ENCODE peak calls at places on chromosomes 11 and 22, in nine cellular contexts. G, J, Q, L, R, Z, M, V and K are unnamed samples. For H3K36me3, the result is how much of the 10 kb centered on the place peaks cover.

GRCh38 chr11:132408877-132409276 is 1038.5 kb downstream of the NTM start:
- DNase-seq in G (no peak), J (no peak), Q (no peak), L (no peak), R (no peak), Z (no peak), M (no peak), V (no peak), K (no peak)

GRCh38 chr11:36306888-36307287 is 10.8 kb downstream of the PRR5L start:
- DNase-seq in G (peak), J (no peak), Q (no peak), L (peak), R (no peak), Z (peak), M (peak), V (no peak), K (no peak)

GRCh38 chr11:925158-925495 is 543 bp upstream of the AP2A2 start:
- DNase-seq in G (no peak), J (no peak), Q (no peak), L (no peak), R (no peak), Z (peak), M (no peak), V (no peak), K (peak)

GRCh38 chr11:59678813-59679165 is 10.0 kb upstream of the PATL1 start:
- DNase-seq in G (no peak), J (no peak), Q (no peak), L (no peak), R (no peak), Z (no peak), M (no peak), V (no peak), K (no peak)

GRCh38 chr11:119699227-119699626 is 29.8 kb downstream of the NECTIN1 start:
- DNase-seq in G (peak), J (no peak), Q (peak), L (no peak), R (no peak), Z (no peak), M (no peak), V (peak), K (peak)

GRCh38 chr11:69834251-69834650 is 15.0 kb upstream of the FGF3 start:
- DNase-seq in G (no peak), J (no peak), Q (no peak), L (no peak), R (no peak), Z (peak), M (peak), V (no peak), K (no peak)

GRCh38 chr11:124622531-124623451 is at the start of gene TBRG1:
- DNase-seq in G (peak), J (peak), Q (peak), L (peak), R (peak), Z (peak), M (peak), V (peak), K (peak)

GRCh38 chr11:78354741-78355705 is 62.6 kb downstream of the GAB2 start:
- DNase-seq in G (peak), J (no peak), Q (no peak), L (no peak), R (no peak), Z (no peak), M (peak), V (no peak), K (no peak)

GRCh38 chr11:3225159-3225758 is 6.6 kb upstream of the MRGPRG start:
- DNase-seq in G (no peak), J (no peak), Q (no peak), L (no peak), R (no peak), Z (peak), M (peak), V (no peak), K (no peak)

GRCh38 chr11:115616941-115617340 is 112.7 kb upstream of the CADM1 start:
- DNase-seq in G (peak), J (no peak), Q (no peak), L (no peak), R (peak), Z (no peak), M (no peak), V (peak), K (peak)

GRCh38 chr11:66081505-66081904 is 11.4 kb downstream of the PACS1 start:
- DNase-seq in G (peak), J (peak), Q (peak), L (no peak), R (no peak), Z (no peak), M (no peak), V (peak), K (peak)

GRCh38 chr11:91952056-91952455 is 272.6 kb upstream of the FAT3 start:
- DNase-seq in G (no peak), J (no peak), Q (no peak), L (no peak), R (no peak), Z (no peak), M (no peak), V (no peak), K (no peak)

GRCh38 chr22:42286205-42286604 is 15.8 kb upstream of the TCF20 start:
- DNase-seq in G (no peak), J (peak), Q (no peak), L (no peak), R (no peak), Z (no peak), M (no peak), V (no peak), K (no peak)

GRCh38 chr11:129408865-129409444 is 33.3 kb downstream of the BARX2 start:
- DNase-seq in G (no peak), J (no peak), Q (no peak), L (no peak), R (no peak), Z (no peak), M (no peak), V (no peak), K (no peak)

GRCh38 chr11:71949034-71949433 is 20.2 kb downstream of the RNF121 start:
- DNase-seq in G (no peak), J (no peak), Q (no peak), L (no peak), R (no peak), Z (no peak), M (no peak), V (no peak), K (no peak)

GRCh38 chr22:23263651-23264555 is 83.6 kb downstream of the BCR start:
- DNase-seq in G (no peak), J (peak), Q (no peak), L (no peak), R (no peak), Z (no peak), M (no peak), V (no peak), K (no peak)

GRCh38 chr11:121194731-121195596 is 93.9 kb downstream of the TECTA start:
- DNase-seq in G (peak), J (peak), Q (peak), L (peak), R (no peak), Z (peak), M (peak), V (peak), K (no peak)

GRCh38 chr22:45692549-45692948 is 20.9 kb downstream of the ATXN10 start:
- DNase-seq in G (peak), J (no peak), Q (no peak), L (no peak), R (no peak), Z (no peak), M (no peak), V (no peak), K (no peak)

GRCh38 chr11:10114593-10115404 is 179.2 kb downstream of the SBF2 start:
- DNase-seq in G (no peak), J (no peak), Q (no peak), L (no peak), R (no peak), Z (no peak), M (no peak), V (no peak), K (no peak)

GRCh38 chr11:620201-620600 is 4.5 kb upstream of the IRF7 start:
- DNase-seq in G (no peak), J (no peak), Q (no peak), L (no peak), R (no peak), Z (no peak), M (no peak), V (no peak), K (no peak)

GRCh38 chr22:26606611-26607010 is 11.2 kb downstream of the CRYBB1 start:
- DNase-seq in G (peak), J (no peak), Q (no peak), L (no peak), R (no peak), Z (no peak), M (no peak), V (no peak), K (no peak)

GRCh38 chr11:57428643-57429042 is 1.7 kb upstream of the SLC43A3 start:
- DNase-seq in G (no peak), J (no peak), Q (no peak), L (no peak), R (no peak), Z (no peak), M (no peak), V (no peak), K (no peak)

GRCh38 chr11:23423656-23424055 is 563.4 kb upstream of the CCDC179 start:
- DNase-seq in G (no peak), J (no peak), Q (no peak), L (no peak), R (no peak), Z (no peak), M (no peak), V (no peak), K (no peak)

GRCh38 chr11:102806296-102806695 is 8.3 kb upstream of the MMP1 start:
- DNase-seq in G (peak), J (no peak), Q (no peak), L (no peak), R (peak), Z (no peak), M (no peak), V (no peak), K (no peak)

GRCh38 chr11:103111400-103111799 is 2.2 kb downstream of the DYNC2H1 start:
- DNase-seq in G (no peak), J (no peak), Q (no peak), L (no peak), R (no peak), Z (no peak), M (no peak), V (no peak), K (no peak)

GRCh38 chr22:45977551-45978274 is 751 bp upstream of the WNT7B start:
- DNase-seq in G (peak), J (no peak), Q (no peak), L (no peak), R (no peak), Z (peak), M (peak), V (no peak), K (no peak)

GRCh38 chr22:47372596-47373385 is 610.3 kb downstream of the TBC1D22A start:
- DNase-seq in G (no peak), J (no peak), Q (no peak), L (no peak), R (no peak), Z (no peak), M (no peak), V (no peak), K (no peak)

GRCh38 chr11:103601230-103601846 is 435.1 kb upstream of the DDI1 start:
- DNase-seq in G (peak), J (no peak), Q (no peak), L (no peak), R (no peak), Z (peak), M (peak), V (peak), K (peak)

GRCh38 chr11:2729841-2730240 is 30.0 kb upstream of the KCNQ1OT1 start:
- DNase-seq in G (no peak), J (no peak), Q (no peak), L (no peak), R (no peak), Z (no peak), M (no peak), V (no peak), K (no peak)

GRCh38 chr11:108973402-108974119 is 308.7 kb downstream of the DDX10 start:
- DNase-seq in G (peak), J (no peak), Q (no peak), L (no peak), R (peak), Z (no peak), M (no peak), V (no peak), K (no peak)

DNA sequence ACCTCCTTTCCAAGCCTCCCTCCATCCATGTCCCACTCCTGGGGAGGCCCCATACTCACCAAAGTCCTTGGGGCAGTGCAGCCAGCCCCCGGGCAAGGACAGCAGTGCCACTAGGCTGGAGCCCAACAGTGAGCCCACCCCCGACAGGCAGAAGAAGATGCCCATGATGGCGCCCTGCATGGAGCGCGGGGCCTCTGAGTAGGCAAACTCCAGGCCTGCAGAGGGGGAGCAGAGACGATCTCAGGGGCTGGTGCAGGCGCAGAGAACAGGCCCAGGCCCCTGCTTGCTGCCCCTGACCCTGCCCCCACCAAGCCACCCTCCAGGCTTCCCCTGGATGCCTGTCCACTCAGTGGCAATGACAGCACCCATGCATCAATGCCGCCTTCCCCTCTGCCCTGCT is 13.6 kb downstream of the TMEM132A start:
- DNase-seq in G (no peak), J (no peak), Q (no peak), L (no peak), R (no peak), Z (peak), M (peak), V (no peak), K (no peak)
- H3K36me3 ChIP-seq in G (under half), J (under half), Q (under half), L (under half), R (under half), Z (under half), M (under half), V (under half), K (under half)

GRCh38 chr11:68436985-68437926 is 23.3 kb upstream of the PPP6R3 start:
- DNase-seq in G (peak), J (no peak), Q (no peak), L (no peak), R (no peak), Z (peak), M (no peak), V (no peak), K (peak)

GRCh38 chr11:68433541-68433940 is 27.0 kb upstream of the PPP6R3 start:
- DNase-seq in G (no peak), J (no peak), Q (no peak), L (no peak), R (no peak), Z (no peak), M (no peak), V (no peak), K (no peak)

GRCh38 chr11:68437927-68438657 is 22.5 kb upstream of the PPP6R3 start:
- DNase-seq in G (no peak), J (no peak), Q (no peak), L (no peak), R (no peak), Z (peak), M (no peak), V (no peak), K (no peak)

GRCh38 chr11:68438658-68439259 is 21.8 kb upstream of the PPP6R3 start:
- DNase-seq in G (no peak), J (no peak), Q (no peak), L (no peak), R (no peak), Z (peak), M (no peak), V (no peak), K (no peak)

GRCh38 chr11:68436162-68436888 is 24.2 kb upstream of the PPP6R3 start:
- DNase-seq in G (no peak), J (no peak), Q (no peak), L (no peak), R (no peak), Z (peak), M (no peak), V (no peak), K (no peak)
- H3K36me3 ChIP-seq in G (under half), J (under half), Q (under half), L (under half), R (under half), Z (under half), M (under half), V (under half), K (under half)

GRCh38 chr11:112085822-112086421 is 634 bp downstream of the TIMM8B start:
- DNase-seq in G (peak), J (no peak), Q (peak), L (no peak), R (no peak), Z (no peak), M (peak), V (peak), K (no peak)
- H3K36me3 ChIP-seq in G (half or more), J (under half), Q (half or more), L (under half), R (under half), Z (under half), M (half or more), V (under half), K (under half)

GRCh38 chr11:117223741-117224685 is 7.9 kb downstream of the PCSK7 start:
- DNase-seq in G (no peak), J (no peak), Q (no peak), L (no peak), R (no peak), Z (no peak), M (no peak), V (no peak), K (no peak)
- H3K36me3 ChIP-seq in G (under half), J (half or more), Q (under half), L (under half), R (under half), Z (under half), M (under half), V (under half), K (under half)

DNA sequence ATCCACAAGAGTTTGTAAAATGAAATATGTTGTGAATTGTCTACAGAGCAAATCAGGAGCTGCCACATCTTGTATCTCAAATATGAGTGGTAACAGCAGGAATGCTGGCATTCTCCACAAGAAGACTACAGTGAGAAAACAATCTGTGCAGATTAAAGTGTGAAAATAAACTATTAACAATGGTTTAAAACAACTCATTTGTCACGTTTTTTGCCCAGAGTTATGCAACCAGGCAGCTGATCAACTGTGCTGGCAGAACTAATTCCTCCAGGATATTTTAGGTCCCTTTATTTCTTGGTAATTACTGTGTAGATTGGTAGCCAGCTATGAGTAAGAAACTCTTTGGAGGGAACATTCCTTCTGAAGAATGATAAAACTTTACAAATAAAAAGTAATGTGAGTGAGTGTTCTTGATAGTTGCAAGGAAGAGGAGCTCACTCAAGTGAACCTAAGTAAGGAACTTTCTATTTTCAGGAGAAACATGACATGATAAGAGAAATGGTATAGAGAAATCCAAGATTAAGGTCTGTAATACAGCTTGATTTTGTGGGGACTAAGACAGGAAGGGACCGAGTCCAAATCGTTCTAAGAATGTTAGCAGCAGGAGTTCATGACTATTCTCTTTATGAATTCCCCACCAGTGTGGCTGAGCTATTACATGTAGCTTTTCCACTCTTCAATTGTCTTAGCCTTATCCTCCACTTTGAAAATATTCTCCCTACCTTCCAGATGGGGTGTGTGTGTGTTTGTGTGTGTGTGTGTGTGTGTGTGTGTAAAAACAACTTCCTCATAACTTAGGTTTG is 698.8 kb upstream of the ARHGAP42 start:
- DNase-seq in G (no peak), J (no peak), Q (no peak), L (no peak), R (no peak), Z (no peak), M (no peak), V (no peak), K (peak)
- H3K36me3 ChIP-seq in G (under half), J (under half), Q (under half), L (under half), R (under half), Z (under half), M (under half), V (under half), K (under half)

GRCh38 chr22:39205344-39206021 is 39.3 kb downstream of the PDGFB start:
- DNase-seq in G (peak), J (peak), Q (no peak), L (peak), R (peak), Z (no peak), M (no peak), V (no peak), K (no peak)
- H3K36me3 ChIP-seq in G (under half), J (under half), Q (under half), L (under half), R (under half), Z (under half), M (under half), V (under half), K (under half)

DNA sequence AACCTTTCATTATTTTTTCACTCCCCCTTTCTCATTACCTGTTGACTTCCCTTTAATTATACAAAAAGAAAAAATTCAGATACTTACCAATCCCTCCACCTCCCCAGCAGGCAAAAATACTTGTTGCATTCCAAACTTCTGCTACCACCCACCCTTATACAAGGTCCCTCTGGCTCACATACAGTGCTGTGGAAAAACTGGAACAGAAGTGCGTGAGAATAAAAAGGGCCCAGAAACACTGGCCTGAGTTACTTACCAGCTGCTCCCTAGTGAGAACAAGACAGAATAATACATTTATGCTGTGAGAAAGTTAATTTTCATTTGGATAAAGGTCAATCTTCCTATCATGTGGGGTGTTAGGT is 46.9 kb upstream of the RAPSN start:
- DNase-seq in G (peak), J (no peak), Q (no peak), L (no peak), R (no peak), Z (no peak), M (no peak), V (no peak), K (no peak)
- H3K36me3 ChIP-seq in G (under half), J (under half), Q (under half), L (under half), R (under half), Z (under half), M (under half), V (under half), K (under half)